ENCODE peak calls at places on chromosome 1, in seven cellular contexts. V is coronary artery; X is H7; K is activated CD8-positive, alpha-beta memory T cell treated with anti-CD3 and anti-CD28 coated beads for 48 hours; E is iris pigment epithelial cell; Q is aorta; C is mesenteric fat pad. Y is an unnamed sample.

GRCh38 chr1:44558883-44559282 is 115.4 kb downstream of the TMEM53 start:
- DNase-seq in E (no peak), C (no peak), V (no peak), X (no peak), K (no peak), Q (peak; percentile 15), Y (no peak)

GRCh38 chr1:38004284-38005101 is 821 bp downstream of the FHL3 start:
- DNase-seq in X (no peak), K (no peak), E (no peak), C (peak; percentile 73), V (no peak), Q (peak; percentile 74), Y (no peak)

GRCh38 chr1:219568728-219569127 is 44.2 kb downstream of the ZC3H11B start:
- DNase-seq in E (peak; percentile 31), K (no peak), C (no peak), X (no peak), V (no peak), Q (no peak), Y (no peak)

GRCh38 chr1:40897499-40897898 is 35.3 kb upstream of the CITED4 start:
- DNase-seq in X (no peak), V (no peak), K (no peak), E (peak; percentile 58), Q (no peak), C (no peak), Y (no peak)

GRCh38 chr1:241641748-241642592 is 1.8 kb upstream of the CHML start:
- DNase-seq in Q (no peak), E (peak; percentile 82), C (no peak), X (no peak), K (no peak), V (no peak), Y (no peak)

GRCh38 chr1:244952280-244952933 is 88.1 kb upstream of the HNRNPU start:
- DNase-seq in X (no peak), K (no peak), E (no peak), Q (no peak), C (no peak), V (no peak), Y (no peak)

GRCh38 chr1:223114871-223115270 is 28.2 kb downstream of the TLR5 start:
- DNase-seq in V (no peak), Q (no peak), K (no peak), C (no peak), E (no peak), X (no peak), Y (no peak)

GRCh38 chr1:241972703-241973375 is 15.3 kb downstream of the BECN2 start:
- DNase-seq in K (no peak), X (peak; percentile 50), E (peak; percentile 58), V (no peak), Q (no peak), C (no peak), Y (no peak)

GRCh38 chr1:223776075-223776814 is 63.9 kb downstream of the CAPN2 start:
- DNase-seq in Q (no peak), K (no peak), E (peak; percentile 98), V (no peak), C (no peak), X (no peak), Y (no peak)

GRCh38 chr1:25549273-25550154 is 6.1 kb downstream of the LDLRAP1 start:
- DNase-seq in K (peak; percentile 68), Q (no peak), E (peak; percentile 81), X (peak; percentile 64), C (no peak), V (no peak), Y (no peak)

GRCh38 chr1:185880779-185881333 is 146.7 kb downstream of the HMCN1 start:
- DNase-seq in X (no peak), E (no peak), K (no peak), Q (peak; percentile 64), V (peak; percentile 80), C (no peak), Y (no peak)

GRCh38 chr1:50420283-50420682 is 3.0 kb downstream of the DMRTA2 start:
- DNase-seq in Q (no peak), C (no peak), V (no peak), X (peak; percentile 52), K (no peak), E (no peak), Y (no peak)

GRCh38 chr1:158196461-158196860 is 15.8 kb downstream of the CD1D start:
- DNase-seq in C (no peak), Q (no peak), E (no peak), V (no peak), X (no peak), K (no peak), Y (no peak)

GRCh38 chr1:94160811-94161210 is 39.9 kb upstream of the ABCA4 start:
- DNase-seq in V (no peak), K (no peak), X (no peak), E (peak; percentile 79), C (no peak), Q (no peak), Y (no peak)

GRCh38 chr1:13774121-13774520 is 74.1 kb downstream of the PRDM2 start:
- DNase-seq in V (no peak), Q (no peak), X (no peak), C (no peak), K (no peak), E (no peak), Y (no peak)

GRCh38 chr1:158818991-158819405 is 12.2 kb upstream of the MNDA start:
- DNase-seq in K (no peak), E (peak; percentile 17), X (no peak), C (no peak), Q (no peak), V (no peak), Y (no peak)

GRCh38 chr1:168960595-168960994 is 145.9 kb upstream of the ATP1B1 start:
- DNase-seq in X (no peak), V (no peak), E (no peak), Q (no peak), C (no peak), K (no peak), Y (no peak)

GRCh38 chr1:162631546-162632233 is 574 bp upstream of the DDR2 start:
- DNase-seq in V (no peak), E (peak; percentile 78), K (no peak), Q (no peak), X (no peak), C (no peak), Y (no peak)

GRCh38 chr1:177586429-177586828 is 383.4 kb downstream of the SEC16B start:
- DNase-seq in X (no peak), V (no peak), K (no peak), C (no peak), E (peak; percentile 91), Q (no peak), Y (no peak)

GRCh38 chr1:34389974-34390373 is 213.3 kb downstream of the C1orf94 start:
- DNase-seq in K (no peak), C (no peak), V (no peak), E (no peak), Q (no peak), X (no peak), Y (no peak)

GRCh38 chr1:52899445-52899894 is 22.1 kb downstream of the ECHDC2 start:
- DNase-seq in V (no peak), Q (no peak), K (no peak), E (peak; percentile 41), C (no peak), X (no peak), Y (no peak)

GRCh38 chr1:10431065-10431730 is 965 bp downstream of the CENPS start:
- DNase-seq in C (no peak), E (peak; percentile 49), V (no peak), Q (no peak), X (peak; percentile 65), K (no peak), Y (no peak)

GRCh38 chr1:169387383-169387782 is 19.4 kb downstream of the BLZF1 start:
- DNase-seq in E (no peak), K (no peak), Q (no peak), X (no peak), C (no peak), V (no peak), Y (no peak)

GRCh38 chr1:150695561-150695960 is 1.4 kb downstream of the GOLPH3L start:
- DNase-seq in K (no peak), E (peak; percentile 40), Q (no peak), X (no peak), C (no peak), V (no peak), Y (no peak)

GRCh38 chr1:245765241-245766000 is 610.6 kb downstream of the KIF26B start:
- DNase-seq in Q (no peak), C (no peak), V (no peak), K (no peak), E (peak; percentile 63), X (no peak), Y (no peak)

GRCh38 chr1:236507022-236507700 is 16.6 kb upstream of the LGALS8 start:
- DNase-seq in E (peak; percentile 58), Q (no peak), V (no peak), X (no peak), C (no peak), K (no peak), Y (no peak)

GRCh38 chr1:41361495-41362356 is 492 bp downstream of the FOXO6 start:
- DNase-seq in Q (peak; percentile 79), K (no peak), C (no peak), V (no peak), X (peak; percentile 86), E (no peak), Y (no peak)

GRCh38 chr1:182337736-182338571 is 53.6 kb downstream of the GLUL start:
- DNase-seq in C (no peak), V (no peak), Q (no peak), E (no peak), X (no peak), K (no peak), Y (no peak)

GRCh38 chr1:110233861-110234260 is 23.7 kb downstream of the KCNC4 start:
- DNase-seq in V (no peak), X (peak; percentile 31), K (no peak), Q (no peak), E (no peak), C (no peak), Y (no peak)

GRCh38 chr1:116847688-116848531 is 61.8 kb upstream of the PTGFRN start:
- DNase-seq in V (peak; percentile 75), K (no peak), E (peak; percentile 63), Q (peak; percentile 76), X (no peak), C (no peak), Y (no peak)

GRCh38 chr1:205319081-205320018 is 2.2 kb downstream of the NUAK2 start:
- DNase-seq in V (no peak), C (no peak), Q (no peak), E (peak; percentile 88), K (no peak), X (no peak), Y (peak; percentile 86)

GRCh38 chr1:215529111-215529510 is 38.0 kb upstream of the KCTD3 start:
- DNase-seq in Q (no peak), K (no peak), C (no peak), V (no peak), E (no peak), X (no peak), Y (no peak)

GRCh38 chr1:8794605-8795004 is 22.8 kb downstream of the RERE start:
- DNase-seq in V (no peak), Q (no peak), X (no peak), K (no peak), E (no peak), C (no peak), Y (no peak)